ENCODE peak calls at places on chromosomes 2 and 18, in ten cellular contexts. One of them, this sample, is unnamed.

GRCh38 chr2:182824759-182825143 is 41.7 kb downstream of the FRZB start:
- DNase-seq in neural progenitor cell: no peak
- DNase-seq in body of pancreas: no peak
- DNase-seq in stimulated activated CD8-positive, alpha-beta memory T cell treated with anti-CD3 and anti-CD28 coated beads, Interleukin-7, amount 100 ng/mL, for 24 hours: no peak
- DNase-seq in kidney: no peak
- DNase-seq in choroid plexus epithelial cell: no peak
- DNase-seq in kidney tubule cell: no peak
- DNase-seq in upper lobe of right lung: no peak
- DNase-seq in HuH-7.5: no peak
- DNase-seq in heart left ventricle: no peak
- DNase-seq in this sample: no peak

GRCh38 chr18:46660955-46661749 is 4.1 kb upstream of the LOXHD1 start:
- DNase-seq in HuH-7.5: no peak
- DNase-seq in kidney: no peak
- DNase-seq in neural progenitor cell: peak
- DNase-seq in choroid plexus epithelial cell: peak
- DNase-seq in body of pancreas: peak
- DNase-seq in heart left ventricle: no peak
- DNase-seq in kidney tubule cell: peak
- DNase-seq in stimulated activated CD8-positive, alpha-beta memory T cell treated with anti-CD3 and anti-CD28 coated beads, Interleukin-7, amount 100 ng/mL, for 24 hours: no peak
- DNase-seq in upper lobe of right lung: no peak
- DNase-seq in this sample: no peak

GRCh38 chr2:85591563-85591962 is 4.0 kb upstream of the RNF181 start:
- DNase-seq in kidney: no peak
- DNase-seq in body of pancreas: no peak
- DNase-seq in stimulated activated CD8-positive, alpha-beta memory T cell treated with anti-CD3 and anti-CD28 coated beads, Interleukin-7, amount 100 ng/mL, for 24 hours: no peak
- DNase-seq in choroid plexus epithelial cell: no peak
- DNase-seq in upper lobe of right lung: no peak
- DNase-seq in kidney tubule cell: no peak
- DNase-seq in heart left ventricle: peak
- DNase-seq in HuH-7.5: no peak
- DNase-seq in neural progenitor cell: no peak
- DNase-seq in this sample: no peak

GRCh38 chr2:108980076-108980475 is 8.9 kb downstream of the EDAR start:
- DNase-seq in heart left ventricle: no peak
- DNase-seq in kidney tubule cell: peak
- DNase-seq in upper lobe of right lung: no peak
- DNase-seq in kidney: no peak
- DNase-seq in choroid plexus epithelial cell: no peak
- DNase-seq in stimulated activated CD8-positive, alpha-beta memory T cell treated with anti-CD3 and anti-CD28 coated beads, Interleukin-7, amount 100 ng/mL, for 24 hours: no peak
- DNase-seq in HuH-7.5: no peak
- DNase-seq in neural progenitor cell: no peak
- DNase-seq in body of pancreas: no peak
- DNase-seq in this sample: no peak

GRCh38 chr2:231930601-231931281 is 4.5 kb upstream of the NPPC start:
- DNase-seq in HuH-7.5: no peak
- DNase-seq in upper lobe of right lung: no peak
- DNase-seq in kidney tubule cell: no peak
- DNase-seq in body of pancreas: no peak
- DNase-seq in stimulated activated CD8-positive, alpha-beta memory T cell treated with anti-CD3 and anti-CD28 coated beads, Interleukin-7, amount 100 ng/mL, for 24 hours: no peak
- DNase-seq in neural progenitor cell: no peak
- DNase-seq in kidney: peak
- DNase-seq in heart left ventricle: peak
- DNase-seq in choroid plexus epithelial cell: no peak
- DNase-seq in this sample: peak

GRCh38 chr2:237456200-237456731 is 30.8 kb upstream of the MLPH start:
- DNase-seq in stimulated activated CD8-positive, alpha-beta memory T cell treated with anti-CD3 and anti-CD28 coated beads, Interleukin-7, amount 100 ng/mL, for 24 hours: no peak
- DNase-seq in neural progenitor cell: no peak
- DNase-seq in kidney tubule cell: peak
- DNase-seq in HuH-7.5: no peak
- DNase-seq in heart left ventricle: peak
- DNase-seq in kidney: no peak
- DNase-seq in upper lobe of right lung: peak
- DNase-seq in body of pancreas: no peak
- DNase-seq in choroid plexus epithelial cell: peak
- DNase-seq in this sample: no peak

GRCh38 chr2:120546077-120546864 is 189.4 kb upstream of the GLI2 start:
- DNase-seq in heart left ventricle: peak
- DNase-seq in stimulated activated CD8-positive, alpha-beta memory T cell treated with anti-CD3 and anti-CD28 coated beads, Interleukin-7, amount 100 ng/mL, for 24 hours: no peak
- DNase-seq in kidney tubule cell: peak
- DNase-seq in body of pancreas: peak
- DNase-seq in neural progenitor cell: peak
- DNase-seq in kidney: no peak
- DNase-seq in choroid plexus epithelial cell: peak
- DNase-seq in upper lobe of right lung: no peak
- DNase-seq in HuH-7.5: no peak
- DNase-seq in this sample: no peak

GRCh38 chr2:234289789-234290188 is 207.1 kb downstream of the ARL4C start:
- DNase-seq in upper lobe of right lung: no peak
- DNase-seq in stimulated activated CD8-positive, alpha-beta memory T cell treated with anti-CD3 and anti-CD28 coated beads, Interleukin-7, amount 100 ng/mL, for 24 hours: no peak
- DNase-seq in heart left ventricle: no peak
- DNase-seq in choroid plexus epithelial cell: peak
- DNase-seq in HuH-7.5: no peak
- DNase-seq in body of pancreas: no peak
- DNase-seq in neural progenitor cell: no peak
- DNase-seq in kidney: peak
- DNase-seq in kidney tubule cell: peak
- DNase-seq in this sample: peak

GRCh38 chr18:21978546-21979170 is 190.7 kb upstream of the GATA6 start:
- DNase-seq in heart left ventricle: no peak
- DNase-seq in stimulated activated CD8-positive, alpha-beta memory T cell treated with anti-CD3 and anti-CD28 coated beads, Interleukin-7, amount 100 ng/mL, for 24 hours: no peak
- DNase-seq in kidney: no peak
- DNase-seq in body of pancreas: no peak
- DNase-seq in HuH-7.5: no peak
- DNase-seq in choroid plexus epithelial cell: no peak
- DNase-seq in kidney tubule cell: no peak
- DNase-seq in neural progenitor cell: no peak
- DNase-seq in upper lobe of right lung: no peak
- DNase-seq in this sample: no peak

GRCh38 chr2:3288455-3289163 is 89.0 kb downstream of the EIPR1 start:
- DNase-seq in choroid plexus epithelial cell: no peak
- DNase-seq in heart left ventricle: no peak
- DNase-seq in kidney tubule cell: no peak
- DNase-seq in stimulated activated CD8-positive, alpha-beta memory T cell treated with anti-CD3 and anti-CD28 coated beads, Interleukin-7, amount 100 ng/mL, for 24 hours: no peak
- DNase-seq in neural progenitor cell: no peak
- DNase-seq in upper lobe of right lung: no peak
- DNase-seq in HuH-7.5: no peak
- DNase-seq in body of pancreas: no peak
- DNase-seq in kidney: no peak
- DNase-seq in this sample: no peak

GRCh38 chr2:166106431-166107015 is 21.3 kb downstream of the SCN1A start:
- DNase-seq in upper lobe of right lung: no peak
- DNase-seq in stimulated activated CD8-positive, alpha-beta memory T cell treated with anti-CD3 and anti-CD28 coated beads, Interleukin-7, amount 100 ng/mL, for 24 hours: no peak
- DNase-seq in choroid plexus epithelial cell: peak
- DNase-seq in HuH-7.5: no peak
- DNase-seq in kidney: no peak
- DNase-seq in kidney tubule cell: peak
- DNase-seq in body of pancreas: no peak
- DNase-seq in heart left ventricle: no peak
- DNase-seq in neural progenitor cell: peak
- DNase-seq in this sample: no peak

GRCh38 chr18:35458677-35459441 is 38.9 kb downstream of the INO80C start:
- DNase-seq in HuH-7.5: peak
- DNase-seq in kidney: peak
- DNase-seq in stimulated activated CD8-positive, alpha-beta memory T cell treated with anti-CD3 and anti-CD28 coated beads, Interleukin-7, amount 100 ng/mL, for 24 hours: no peak
- DNase-seq in body of pancreas: peak
- DNase-seq in heart left ventricle: peak
- DNase-seq in neural progenitor cell: no peak
- DNase-seq in kidney tubule cell: peak
- DNase-seq in upper lobe of right lung: no peak
- DNase-seq in choroid plexus epithelial cell: peak
- DNase-seq in this sample: no peak

GRCh38 chr2:241617431-241618154 is 19.4 kb downstream of the THAP4 start:
- DNase-seq in upper lobe of right lung: no peak
- DNase-seq in kidney: peak
- DNase-seq in heart left ventricle: peak
- DNase-seq in HuH-7.5: no peak
- DNase-seq in neural progenitor cell: peak
- DNase-seq in body of pancreas: peak
- DNase-seq in stimulated activated CD8-positive, alpha-beta memory T cell treated with anti-CD3 and anti-CD28 coated beads, Interleukin-7, amount 100 ng/mL, for 24 hours: no peak
- DNase-seq in kidney tubule cell: peak
- DNase-seq in choroid plexus epithelial cell: peak
- DNase-seq in this sample: no peak

GRCh38 chr18:32469691-32470131 is 971 bp downstream of the GAREM1 start:
- DNase-seq in body of pancreas: peak
- DNase-seq in HuH-7.5: no peak
- DNase-seq in upper lobe of right lung: no peak
- DNase-seq in stimulated activated CD8-positive, alpha-beta memory T cell treated with anti-CD3 and anti-CD28 coated beads, Interleukin-7, amount 100 ng/mL, for 24 hours: no peak
- DNase-seq in heart left ventricle: no peak
- DNase-seq in kidney: no peak
- DNase-seq in neural progenitor cell: peak
- DNase-seq in kidney tubule cell: peak
- DNase-seq in choroid plexus epithelial cell: peak
- DNase-seq in this sample: no peak

GRCh38 chr2:17643031-17643615 is 102.6 kb downstream of the VSNL1 start:
- DNase-seq in heart left ventricle: peak
- DNase-seq in HuH-7.5: no peak
- DNase-seq in kidney: peak
- DNase-seq in neural progenitor cell: no peak
- DNase-seq in body of pancreas: peak
- DNase-seq in upper lobe of right lung: no peak
- DNase-seq in kidney tubule cell: peak
- DNase-seq in stimulated activated CD8-positive, alpha-beta memory T cell treated with anti-CD3 and anti-CD28 coated beads, Interleukin-7, amount 100 ng/mL, for 24 hours: no peak
- DNase-seq in choroid plexus epithelial cell: peak
- DNase-seq in this sample: peak

GRCh38 chr18:79681484-79682387 is 2.1 kb downstream of the CTDP1 start:
- DNase-seq in HuH-7.5: no peak
- DNase-seq in choroid plexus epithelial cell: peak
- DNase-seq in neural progenitor cell: no peak
- DNase-seq in kidney tubule cell: peak
- DNase-seq in kidney: no peak
- DNase-seq in heart left ventricle: no peak
- DNase-seq in stimulated activated CD8-positive, alpha-beta memory T cell treated with anti-CD3 and anti-CD28 coated beads, Interleukin-7, amount 100 ng/mL, for 24 hours: peak
- DNase-seq in upper lobe of right lung: no peak
- DNase-seq in body of pancreas: no peak
- DNase-seq in this sample: no peak

GRCh38 chr2:241620419-241620769 is 16.6 kb downstream of the THAP4 start:
- DNase-seq in body of pancreas: no peak
- DNase-seq in stimulated activated CD8-positive, alpha-beta memory T cell treated with anti-CD3 and anti-CD28 coated beads, Interleukin-7, amount 100 ng/mL, for 24 hours: no peak
- DNase-seq in heart left ventricle: no peak
- DNase-seq in kidney: no peak
- DNase-seq in upper lobe of right lung: no peak
- DNase-seq in HuH-7.5: no peak
- DNase-seq in choroid plexus epithelial cell: peak
- DNase-seq in neural progenitor cell: no peak
- DNase-seq in kidney tubule cell: peak
- DNase-seq in this sample: no peak

GRCh38 chr18:28690100-28690499 is 513.2 kb upstream of the CDH2 start:
- DNase-seq in kidney tubule cell: no peak
- DNase-seq in HuH-7.5: no peak
- DNase-seq in stimulated activated CD8-positive, alpha-beta memory T cell treated with anti-CD3 and anti-CD28 coated beads, Interleukin-7, amount 100 ng/mL, for 24 hours: no peak
- DNase-seq in kidney: no peak
- DNase-seq in body of pancreas: no peak
- DNase-seq in heart left ventricle: no peak
- DNase-seq in choroid plexus epithelial cell: no peak
- DNase-seq in upper lobe of right lung: no peak
- DNase-seq in neural progenitor cell: no peak
- DNase-seq in this sample: no peak

This sample was measured in RWPE2.